ENCODE peak calls at places on chromosomes 4 and X, in seven cellular contexts. Z is body of pancreas; O is naive thymus-derived CD4-positive, alpha-beta T cell; M is adrenal gland; W is A673; N is left ventricle myocardium inferior; V is GM12878. J is an unnamed sample. For H3K9me3 and H3K36me3, the result is how much of the 10 kb centered on the place peaks cover.

GRCh38 chr4:102341201-102341600 is 4.1 kb downstream of the SLC39A8 start:
- DNase-seq in M (no peak), Z (no peak), W (no peak), N (no peak), O (no peak), V (no peak), J (no peak)

GRCh38 chr4:4386296-4386735 is 586 bp upstream of the NSG1 start:
- DNase-seq in N (no peak), W (peak), M (no peak), O (peak), V (no peak), Z (no peak), J (no peak)

GRCh38 chr4:4284827-4285618 is 4.9 kb downstream of the LYAR start:
- DNase-seq in M (peak), W (no peak), O (no peak), V (no peak), N (no peak), Z (no peak), J (no peak)

GRCh38 chr4:129189630-129190029 is 93.7 kb downstream of the C4orf33 start:
- DNase-seq in W (no peak), N (no peak), V (no peak), M (no peak), Z (no peak), O (no peak), J (no peak)

GRCh38 chr4:138919094-138919936 is 96.3 kb upstream of the NOCT start:
- DNase-seq in Z (peak), V (peak), O (no peak), M (peak), W (peak), N (peak), J (no peak)

GRCh38 chr4:176735300-176735699 is 57.4 kb downstream of the VEGFC start:
- DNase-seq in N (no peak), W (no peak), Z (no peak), V (no peak), O (no peak), M (no peak), J (no peak)

GRCh38 chr4:150402968-150403367 is 179.0 kb upstream of the MAB21L2 start:
- DNase-seq in N (peak), M (peak), W (peak), O (no peak), Z (peak), V (no peak), J (no peak)

GRCh38 chrX:15915959-15916703 is 61.5 kb upstream of the AP1S2 start:
- DNase-seq in W (peak), N (no peak), V (no peak), M (no peak), O (no peak), Z (no peak), J (no peak)

GRCh38 chrX:40012039-40012799 is 85.5 kb downstream of the BCOR start:
- DNase-seq in V (no peak), Z (peak), M (peak), N (peak), W (no peak), O (no peak), J (no peak)

GRCh38 chr4:182600093-182600492 is 317.1 kb downstream of the DCTD start:
- DNase-seq in Z (no peak), O (no peak), M (no peak), N (no peak), V (no peak), W (peak), J (no peak)

GRCh38 chrX:120604359-120604782 is 470 bp downstream of the MCTS1 start:
- DNase-seq in M (peak), Z (peak), N (no peak), W (peak), V (no peak), O (peak), J (no peak)

GRCh38 chr4:86181585-86181984 is 178.3 kb downstream of the MAPK10 start:
- DNase-seq in M (no peak), O (no peak), V (no peak), N (no peak), Z (no peak), W (no peak), J (no peak)

GRCh38 chrX:39592776-39593175 is 505.0 kb downstream of the BCOR start:
- DNase-seq in N (no peak), Z (no peak), O (no peak), V (no peak), M (no peak), W (no peak), J (no peak)

GRCh38 chr4:3531306-3531886 is 826 bp downstream of the LRPAP1 start:
- DNase-seq in M (peak), N (no peak), Z (no peak), O (no peak), W (no peak), V (no peak), J (no peak)

GRCh38 chr4:252065-252601 is 53.1 kb downstream of the ZNF732 start:
- DNase-seq in O (no peak), Z (no peak), N (no peak), V (no peak), M (no peak), W (no peak), J (no peak)
- H3K9me3 ChIP-seq in O (under half), Z (under half), N (half or more), V (under half), M (under half), W (half or more), J (half or more)

DNA sequence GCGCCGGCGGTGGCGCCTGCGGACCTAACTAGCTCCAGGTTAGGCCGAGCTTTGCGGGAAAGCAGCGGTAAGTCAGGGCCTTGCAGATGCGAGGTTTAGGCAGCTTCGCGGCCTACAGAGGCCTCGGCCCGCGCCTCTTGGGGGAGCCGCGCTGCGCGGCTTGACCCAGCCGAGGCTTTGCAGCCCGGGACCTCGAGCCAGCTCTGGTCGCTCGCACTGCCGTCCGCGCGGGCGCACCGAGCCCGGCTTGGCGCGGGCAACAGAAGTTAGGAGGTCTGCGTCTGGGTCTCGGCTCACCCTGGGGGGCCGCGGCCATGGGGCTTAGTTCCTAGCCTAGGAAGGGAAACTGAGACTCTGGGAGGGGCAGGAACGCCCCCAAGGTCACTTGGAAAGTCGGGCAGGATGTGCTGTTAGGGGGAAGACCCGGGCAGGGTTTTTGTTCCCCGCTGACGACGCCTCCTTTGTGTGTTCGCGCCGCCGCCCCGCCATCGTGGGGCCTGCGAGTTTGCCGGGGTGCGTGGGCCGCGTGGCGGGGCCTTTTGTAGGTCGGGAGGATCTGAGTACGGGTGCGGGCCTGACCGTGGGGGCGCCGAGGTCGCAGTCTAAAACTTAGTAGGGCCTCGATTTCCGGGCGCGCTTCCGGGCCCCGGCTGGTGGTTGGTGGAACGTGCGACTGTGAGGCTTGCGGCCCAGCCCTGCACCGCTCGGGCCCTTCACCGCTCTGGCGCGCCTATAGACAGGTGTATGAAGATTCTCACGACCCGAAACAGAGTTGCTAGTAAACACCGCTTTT is 482 bp downstream of the RNF4 start:
- DNase-seq in V (no peak), N (peak), W (peak), Z (peak), M (peak), O (peak), J (no peak)
- H3K36me3 ChIP-seq in V (under half), N (under half), W (under half), Z (under half), M (under half), O (under half), J (under half)

GRCh38 chrX:2577844-2578444 is 77.2 kb upstream of the DHRSX start:
- DNase-seq in V (no peak), Z (no peak), W (peak), M (no peak), O (no peak), N (no peak), J (no peak)
- H3K27ac ChIP-seq in V (no peak), Z (no peak), W (no peak), M (no peak), O (no peak), N (no peak), J (no peak)

GRCh38 chr4:30525662-30526061 is 194.5 kb upstream of the PCDH7 start:
- DNase-seq in N (no peak), V (no peak), Z (no peak), O (no peak), M (no peak), W (no peak), J (no peak)
- H3K9me3 ChIP-seq in N (under half), V (under half), Z (under half), O (under half), M (under half), W (under half), J (under half)

J was measured in thoracic aorta.